ENCODE peak calls at places on chromosomes 4 and X, in six cellular contexts. K is IMR-90, N is spleen, X is thyroid gland, R is HCT116, Y is heart left ventricle. O is an unnamed sample.

GRCh38 chrX:69285881-69286545 is 120.8 kb upstream of the PJA1 start:
- DNase-seq in K (no peak), Y (no peak), X (peak), R (peak), N (peak), O (peak)

GRCh38 chr4:151866266-151866918 is 105.6 kb upstream of the GATB start:
- DNase-seq in X (no peak), Y (no peak), K (no peak), R (no peak), N (no peak), O (no peak)

GRCh38 chr4:20544645-20545044 is 155.6 kb upstream of the PACRGL start:
- DNase-seq in R (peak), N (no peak), X (no peak), Y (no peak), K (peak), O (no peak)

GRCh38 chrX:80984118-80984517 is 174.4 kb upstream of the BRWD3 start:
- DNase-seq in X (no peak), K (no peak), N (no peak), R (no peak), Y (no peak), O (no peak)

GRCh38 chr4:108725457-108725856 is 37.4 kb downstream of the ETNPPL start:
- DNase-seq in K (no peak), N (no peak), R (peak), Y (no peak), X (no peak), O (no peak)

GRCh38 chr4:122863626-122864025 is 37.0 kb downstream of the FGF2 start:
- DNase-seq in R (no peak), X (no peak), K (no peak), Y (no peak), N (no peak), O (no peak)

GRCh38 chrX:154991039-154991438 is 31.5 kb downstream of the F8 start:
- DNase-seq in R (no peak), X (no peak), N (no peak), K (no peak), Y (no peak), O (no peak)

GRCh38 chr4:138494931-138495330 is 252.8 kb upstream of the SLC7A11 start:
- DNase-seq in X (no peak), K (peak), Y (no peak), N (no peak), R (peak), O (no peak)

GRCh38 chr4:153464068-153464467 is 2.1 kb upstream of the TMEM131L start:
- DNase-seq in X (no peak), Y (no peak), N (no peak), R (no peak), K (peak), O (no peak)

GRCh38 chr4:154534296-154534695 is 15.9 kb downstream of the PLRG1 start:
- DNase-seq in Y (no peak), X (no peak), N (no peak), K (no peak), R (no peak), O (no peak)

GRCh38 chrX:130097507-130098201 is 12.6 kb downstream of the ELF4 start:
- DNase-seq in X (peak), K (no peak), Y (peak), N (peak), R (no peak), O (no peak)

GRCh38 chr4:45437381-45437780 is 686.5 kb downstream of the GABRG1 start:
- DNase-seq in X (no peak), R (no peak), Y (no peak), K (no peak), N (no peak), O (no peak)

GRCh38 chr4:96205143-96205542 is 365.2 kb downstream of the PDHA2 start:
- DNase-seq in K (no peak), R (no peak), X (no peak), N (no peak), Y (no peak), O (no peak)

GRCh38 chr4:65670331-65671031 is at the start of gene EPHA5:
- DNase-seq in X (peak), K (peak), Y (peak), N (peak), R (no peak), O (peak)

GRCh38 chrX:69503228-69503834 is 795 bp upstream of the NALF2 start:
- DNase-seq in N (no peak), X (peak), K (no peak), Y (no peak), R (peak), O (peak)

GRCh38 chrX:71859637-71860036 is 51.0 kb upstream of the NHSL2 start:
- DNase-seq in R (peak), K (peak), N (no peak), X (peak), Y (no peak), O (peak)

GRCh38 chr4:147103403-147103946 is 157.8 kb upstream of the TTC29 start:
- DNase-seq in Y (peak), R (no peak), K (peak), N (no peak), X (peak), O (peak)

GRCh38 chr4:77776182-77777134 is 42.7 kb downstream of the CNOT6L start:
- DNase-seq in Y (no peak), R (no peak), N (no peak), K (peak), X (no peak), O (no peak)

GRCh38 chr4:138308421-138308820 is 66.3 kb upstream of the SLC7A11 start:
- DNase-seq in R (no peak), K (peak), N (no peak), X (no peak), Y (no peak), O (no peak)

GRCh38 chr4:106898621-106899230 is 137.4 kb downstream of the DKK2 start:
- DNase-seq in Y (no peak), K (peak), R (peak), N (no peak), X (peak), O (peak)

GRCh38 chrX:13078739-13079444 is 34.5 kb upstream of the FAM9C start:
- DNase-seq in N (no peak), K (peak), Y (peak), X (no peak), R (no peak), O (peak)

GRCh38 chr4:110663206-110663605 is 40.3 kb upstream of the PITX2 start:
- DNase-seq in X (no peak), K (no peak), R (no peak), N (no peak), Y (no peak), O (no peak)

GRCh38 chrX:45143455-45143854 is 57.2 kb downstream of the DIPK2B start:
- DNase-seq in N (no peak), R (no peak), Y (no peak), X (no peak), K (no peak), O (peak)

GRCh38 chrX:100659431-100660137 is 15.6 kb downstream of the SRPX2 start:
- DNase-seq in Y (no peak), R (no peak), X (no peak), K (no peak), N (no peak), O (no peak)

GRCh38 chr4:61773655-61774245 is 573.6 kb downstream of the ADGRL3 start:
- DNase-seq in R (no peak), X (no peak), N (no peak), Y (no peak), K (no peak), O (no peak)

GRCh38 chr4:184983660-184984356 is 34.5 kb upstream of the HELT start:
- DNase-seq in K (peak), X (peak), Y (peak), R (peak), N (peak), O (peak)

GRCh38 chr4:46123872-46124755 is at the start of gene GABRG1:
- DNase-seq in R (no peak), Y (no peak), X (peak), K (no peak), N (no peak), O (no peak)

GRCh38 chr4:85842540-85842939 is 367.6 kb downstream of the ARHGAP24 start:
- DNase-seq in R (no peak), K (peak), Y (no peak), X (no peak), N (no peak), O (no peak)

GRCh38 chr4:54971474-54971950 is 153.9 kb downstream of the KDR start:
- DNase-seq in K (peak), X (no peak), N (no peak), R (peak), Y (no peak), O (peak)

GRCh38 chr4:2662598-2662997 is 93.5 kb downstream of the TNIP2 start:
- DNase-seq in N (no peak), Y (no peak), K (peak), X (no peak), R (no peak), O (no peak)

GRCh38 chr4:57631147-57631546 is 521.0 kb upstream of the IGFBP7 start:
- DNase-seq in R (no peak), K (no peak), X (no peak), N (no peak), Y (no peak), O (no peak)
- TF ChIP-seq POLR2A in R (no peak), K (no peak), X (no peak), N (no peak), Y (no peak), O (no peak)

DNA sequence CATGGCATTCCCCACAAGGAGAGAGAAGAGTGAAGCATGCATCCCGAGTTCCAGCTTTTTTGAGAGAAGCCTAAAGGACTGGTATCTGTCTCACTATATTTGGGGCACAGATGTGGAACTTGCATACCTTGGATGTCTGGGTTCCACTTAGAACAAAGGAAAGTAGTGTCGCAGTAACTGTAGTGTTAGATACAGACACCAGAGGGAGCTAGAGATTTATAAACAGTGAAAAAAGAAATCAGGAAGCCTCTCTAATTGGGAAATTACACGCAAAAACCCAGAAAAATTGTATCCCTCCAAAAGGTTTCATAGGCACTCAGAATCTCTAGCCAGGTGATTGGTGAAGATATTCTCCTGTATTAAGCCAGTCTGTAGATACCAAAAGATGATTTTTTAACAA is 34.4 kb downstream of the AGTR2 start:
- DNase-seq in X (no peak), Y (no peak), K (no peak), N (no peak), R (peak), O (no peak)
- TF ChIP-seq CTCF in X (peak), Y (peak), K (peak), N (peak), R (peak), O (peak)

GRCh38 chr4:182062936-182063335 is 180.3 kb upstream of the TENM3 start:
- DNase-seq in R (no peak), X (no peak), N (no peak), K (peak), Y (no peak), O (no peak)
- H3K27ac ChIP-seq in R (no peak), X (no peak), N (no peak), K (no peak), Y (no peak), O (no peak)

GRCh38 chr4:140805293-140805692 is 49.1 kb upstream of the TBC1D9 start:
- DNase-seq in X (no peak), K (no peak), R (no peak), N (no peak), Y (no peak), O (no peak)
- TF ChIP-seq POLR2A in X (no peak), K (no peak), R (no peak), N (no peak), Y (no peak), O (no peak)